ENCODE peak calls at places on chromosomes 4 and X, in nine cellular contexts. O, R, J, U, V, L, P, T and C are unnamed samples.
A peak's percentile ranks its signal among the peaks of the same experiment; 100 is the strongest.

GRCh38 chrX:153765138-153766079 is 1.4 kb downstream of the PLXNB3 start:
- DNase-seq in O (no peak), R (peak; percentile 41), J (no peak), U (peak; percentile 63), V (peak; percentile 74), L (no peak), P (no peak), T (no peak), C (no peak)

GRCh38 chrX:72306851-72307645 is 1.3 kb upstream of the CITED1 start:
- DNase-seq in O (no peak), R (peak; percentile 59), J (peak; percentile 7), U (peak; percentile 80), V (peak; percentile 85), L (peak; percentile 71), P (peak; percentile 60), T (peak; percentile 22), C (no peak)

GRCh38 chrX:54785901-54786300 is 12.2 kb downstream of the ITIH6 start:
- DNase-seq in O (no peak), R (peak; percentile 52), J (no peak), U (no peak), V (no peak), L (peak; percentile 7), P (no peak), T (no peak), C (no peak)

GRCh38 chr4:74618659-74619058 is 173.7 kb downstream of the AREG start:
- DNase-seq in O (no peak), R (no peak), J (no peak), U (no peak), V (no peak), L (peak; percentile 84), P (no peak), T (no peak), C (no peak)

GRCh38 chr4:52051615-52052474 is 741 bp downstream of the SPATA18 start:
- DNase-seq in O (no peak), R (peak; percentile 83), J (no peak), U (peak; percentile 69), V (peak; percentile 80), L (no peak), P (peak; percentile 74), T (no peak), C (peak; percentile 82)

GRCh38 chr4:169342906-169343560 is 72.3 kb upstream of the SH3RF1 start:
- DNase-seq in O (no peak), R (no peak), J (no peak), U (no peak), V (no peak), L (peak; percentile 45), P (no peak), T (no peak), C (no peak)

GRCh38 chrX:140050906-140051305 is 85.6 kb upstream of the CXorf66 start:
- DNase-seq in O (no peak), R (no peak), J (no peak), U (no peak), V (no peak), L (peak; percentile 29), P (no peak), T (no peak), C (no peak)

GRCh38 chrX:133677123-133678063 is 262.1 kb upstream of the GPC4 start:
- DNase-seq in O (no peak), R (no peak), J (no peak), U (no peak), V (no peak), L (no peak), P (no peak), T (no peak), C (no peak)

GRCh38 chrX:750263-750662 is 119.7 kb downstream of the SHOX start:
- DNase-seq in O (no peak), R (no peak), J (no peak), U (no peak), V (no peak), L (no peak), P (no peak), T (no peak), C (no peak)
- H3K9me3 ChIP-seq in O (no peaks in the 10 kb centered on the region), R (no peaks in the 10 kb centered on the region), J (no peaks in the 10 kb centered on the region), U (no peaks in the 10 kb centered on the region), V (peaks cover 8% of the 10 kb centered on the region), L (no peaks in the 10 kb centered on the region), P (peaks cover 5% of the 10 kb centered on the region), T (no peaks in the 10 kb centered on the region), C (no peaks in the 10 kb centered on the region)

DNA sequence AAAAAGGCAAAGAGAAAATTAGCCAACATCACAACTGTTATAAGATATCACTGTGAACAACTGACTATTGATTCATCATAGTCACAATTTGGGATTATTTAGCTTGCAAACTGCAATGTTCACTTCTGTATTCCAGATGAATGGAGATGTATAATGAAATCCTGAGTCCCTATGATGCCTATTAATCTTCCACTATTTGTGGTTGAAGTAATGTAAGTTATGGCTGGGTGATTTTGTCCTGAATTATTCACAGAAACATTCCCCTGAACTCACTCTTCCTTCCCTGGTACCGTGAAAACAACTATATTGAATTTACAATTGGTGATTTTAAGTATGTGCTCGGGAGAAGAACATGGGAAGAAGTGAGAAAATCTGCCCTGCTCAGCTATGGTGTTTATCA is 50.8 kb upstream of the NPFFR2 start:
- DNase-seq in O (no peak), R (no peak), J (no peak), U (no peak), V (no peak), L (no peak), P (no peak), T (no peak), C (no peak)
- H3K9me3 ChIP-seq in O (no peaks in the 10 kb centered on the region), R (no peaks in the 10 kb centered on the region), J (no peaks in the 10 kb centered on the region), U (no peaks in the 10 kb centered on the region), V (no peaks in the 10 kb centered on the region), L (no peaks in the 10 kb centered on the region), P (no peaks in the 10 kb centered on the region), T (no peaks in the 10 kb centered on the region), C (no peaks in the 10 kb centered on the region)

GRCh38 chr4:11545651-11546050 is 117.0 kb upstream of the HS3ST1 start:
- DNase-seq in O (no peak), R (no peak), J (no peak), U (no peak), V (no peak), L (no peak), P (no peak), T (no peak), C (no peak)

GRCh38 chr4:11537846-11538245 is 109.2 kb upstream of the HS3ST1 start:
- DNase-seq in O (no peak), R (no peak), J (no peak), U (no peak), V (no peak), L (no peak), P (no peak), T (no peak), C (no peak)

GRCh38 chr4:11543710-11544109 is 115.0 kb upstream of the HS3ST1 start:
- DNase-seq in O (no peak), R (no peak), J (no peak), U (no peak), V (no peak), L (peak; percentile 73), P (no peak), T (peak; percentile 91), C (no peak)

GRCh38 chr4:11546391-11547160 is 117.9 kb upstream of the HS3ST1 start:
- DNase-seq in O (no peak), R (no peak), J (no peak), U (no peak), V (no peak), L (no peak), P (no peak), T (no peak), C (no peak)

DNA sequence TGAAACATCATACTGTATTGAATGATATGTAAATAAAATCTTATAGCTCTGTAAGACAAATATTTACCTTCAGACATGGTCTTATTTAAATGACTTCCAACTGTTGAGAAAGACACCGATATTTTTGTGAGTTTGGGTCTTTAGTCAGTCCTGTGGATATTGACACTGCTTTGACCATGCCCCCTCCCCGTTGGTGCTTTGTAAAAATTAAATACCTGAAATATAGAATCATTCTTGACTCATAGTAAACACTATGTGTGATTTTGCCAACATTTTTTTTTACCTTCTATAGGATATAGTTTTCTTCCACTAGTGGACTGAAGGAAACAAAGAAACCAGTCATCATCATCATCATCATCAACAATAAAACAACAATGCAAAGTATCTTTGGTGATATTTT is 114.3 kb upstream of the HS3ST1 start:
- DNase-seq in O (no peak), R (no peak), J (no peak), U (no peak), V (no peak), L (peak; percentile 86), P (no peak), T (peak; percentile 43), C (no peak)
- H3K9me3 ChIP-seq in O (no peaks in the 10 kb centered on the region), R (no peaks in the 10 kb centered on the region), J (no peaks in the 10 kb centered on the region), U (no peaks in the 10 kb centered on the region), V (no peaks in the 10 kb centered on the region), L (no peaks in the 10 kb centered on the region), P (no peaks in the 10 kb centered on the region), T (no peaks in the 10 kb centered on the region), C (no peaks in the 10 kb centered on the region)

GRCh38 chr4:602559-602942 is 22.8 kb upstream of the PDE6B start:
- DNase-seq in O (peak; percentile 27), R (peak; percentile 42), J (no peak), U (peak; percentile 87), V (peak; percentile 89), L (peak; percentile 80), P (peak; percentile 55), T (peak; percentile 60), C (peak; percentile 87)

GRCh38 chr4:600166-600565 is 24.1 kb upstream of the TMEM271 start:
- DNase-seq in O (no peak), R (peak; percentile 31), J (no peak), U (no peak), V (no peak), L (no peak), P (no peak), T (no peak), C (no peak)

GRCh38 chr4:600850-601515 is 24.4 kb upstream of the PDE6B start:
- DNase-seq in O (no peak), R (peak; percentile 15), J (no peak), U (no peak), V (no peak), L (no peak), P (no peak), T (no peak), C (no peak)

GRCh38 chr4:604131-604530 is 21.2 kb upstream of the PDE6B start:
- DNase-seq in O (no peak), R (no peak), J (no peak), U (no peak), V (no peak), L (no peak), P (no peak), T (no peak), C (no peak)

DNA sequence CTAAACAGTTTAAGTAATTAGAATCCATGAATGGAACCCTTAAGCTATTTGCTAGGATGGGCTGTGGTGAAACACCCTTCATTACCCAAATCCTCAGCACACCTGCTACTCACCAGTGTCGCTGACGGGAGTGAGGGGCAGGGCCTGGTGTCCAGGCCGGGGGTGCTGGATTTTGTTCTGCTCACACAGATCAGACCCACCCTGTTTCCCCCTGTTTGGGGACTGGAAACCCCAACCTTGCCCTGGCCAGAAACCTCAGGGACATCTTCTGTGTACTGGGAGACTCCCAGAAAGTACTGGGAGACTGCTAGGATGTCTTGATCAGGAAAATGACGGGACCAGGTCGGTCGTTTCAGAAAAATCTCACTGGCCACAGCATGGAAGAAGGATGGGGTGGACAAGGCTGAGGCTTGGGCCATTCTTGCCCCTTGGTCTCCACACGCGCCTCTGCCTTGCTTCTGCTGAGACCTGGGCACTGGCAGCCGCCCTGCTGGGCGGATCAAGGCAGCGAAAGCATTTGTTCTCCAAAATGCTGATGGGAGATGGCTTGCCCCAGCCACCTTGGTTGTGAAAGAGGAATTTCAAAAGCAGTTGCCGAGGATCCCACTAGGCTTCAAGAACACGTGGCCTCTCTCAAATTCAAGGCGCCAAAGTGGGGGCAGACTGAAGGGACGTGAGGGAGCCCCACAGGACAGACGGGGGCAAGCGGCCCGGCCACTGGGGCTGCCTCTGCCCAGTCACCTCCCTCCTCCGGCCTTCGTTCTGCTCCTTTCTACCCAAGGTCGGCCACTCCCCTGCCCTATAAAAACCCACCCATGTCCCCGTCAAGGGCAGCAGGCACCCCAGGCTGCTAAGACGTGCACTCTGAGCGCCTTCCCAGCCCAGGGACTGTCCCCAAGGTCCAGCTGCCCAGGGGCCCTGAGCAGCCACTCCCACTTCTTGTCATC is 23.5 kb upstream of the PDE6B start:
- DNase-seq in O (no peak), R (peak; percentile 12), J (no peak), U (no peak), V (no peak), L (no peak), P (peak; percentile 36), T (no peak), C (no peak)
- H3K9me3 ChIP-seq in O (no peaks in the 10 kb centered on the region), R (no peaks in the 10 kb centered on the region), J (no peaks in the 10 kb centered on the region), U (no peaks in the 10 kb centered on the region), V (no peaks in the 10 kb centered on the region), L (no peaks in the 10 kb centered on the region), P (no peaks in the 10 kb centered on the region), T (no peaks in the 10 kb centered on the region), C (no peaks in the 10 kb centered on the region)